ENCODE peak calls at places on chromosomes 11 and 22, in nine cellular contexts. S is choroid plexus epithelial cell, G is foreskin fibroblast, A is heart right ventricle, D is endothelial cell, T is heart left ventricle, C is fibroblast of lung, J is keratinocyte, N is GM12865. R is an unnamed sample.

GRCh38 chr11:19805346-19805745 is 92.7 kb downstream of the NAV2 start:
- DNase-seq in S (no peak), G (no peak), A (no peak), D (no peak), T (no peak), C (no peak), J (no peak), N (no peak), R (no peak)

GRCh38 chr22:42691440-42691839 is 29.2 kb downstream of the A4GALT start:
- DNase-seq in S (no peak), G (no peak), A (no peak), D (no peak), T (no peak), C (no peak), J (no peak), N (no peak), R (no peak)

GRCh38 chr11:68035266-68035876 is 3.5 kb upstream of the TCIRG1 start:
- DNase-seq in S (no peak), G (no peak), A (peak), D (no peak), T (no peak), C (no peak), J (no peak), N (no peak), R (no peak)

GRCh38 chr11:9037963-9038362 is 34.2 kb upstream of the NRIP3 start:
- DNase-seq in S (no peak), G (no peak), A (no peak), D (no peak), T (no peak), C (no peak), J (no peak), N (no peak), R (no peak)

GRCh38 chr11:15073361-15074205 is at the start of gene CALCB:
- DNase-seq in S (no peak), G (peak), A (no peak), D (peak), T (no peak), C (peak), J (no peak), N (no peak), R (peak)

GRCh38 chr22:20937031-20937793 is 20.0 kb downstream of the CRKL start:
- DNase-seq in S (no peak), G (no peak), A (no peak), D (no peak), T (no peak), C (no peak), J (no peak), N (no peak), R (no peak)

GRCh38 chr11:3194016-3194816 is 24.4 kb downstream of the MRGPRG start:
- DNase-seq in S (no peak), G (no peak), A (no peak), D (no peak), T (no peak), C (no peak), J (no peak), N (no peak), R (no peak)

GRCh38 chr11:40190294-40190693 is 1269.2 kb downstream of the LRRC4C start:
- DNase-seq in S (no peak), G (no peak), A (no peak), D (no peak), T (no peak), C (no peak), J (no peak), N (no peak), R (no peak)

GRCh38 chr22:47793304-47794101 is 1031.1 kb downstream of the TBC1D22A start:
- DNase-seq in S (no peak), G (no peak), A (no peak), D (no peak), T (no peak), C (no peak), J (no peak), N (no peak), R (no peak)

GRCh38 chr11:134634897-134635831 is 223.1 kb upstream of the B3GAT1 start:
- DNase-seq in S (no peak), G (no peak), A (no peak), D (no peak), T (no peak), C (no peak), J (no peak), N (no peak), R (no peak)

GRCh38 chr22:48621085-48621484 is 1206.6 kb downstream of the BRD1 start:
- DNase-seq in S (no peak), G (no peak), A (no peak), D (no peak), T (no peak), C (no peak), J (no peak), N (no peak), R (no peak)

GRCh38 chr11:69931994-69932910 is 113.0 kb upstream of the FGF3 start:
- DNase-seq in S (no peak), G (no peak), A (peak), D (no peak), T (no peak), C (no peak), J (no peak), N (no peak), R (no peak)

GRCh38 chr11:108713076-108713790 is 48.4 kb downstream of the DDX10 start:
- DNase-seq in S (peak), G (peak), A (no peak), D (no peak), T (no peak), C (peak), J (no peak), N (peak), R (no peak)

GRCh38 chr22:24156146-24156914 is 25.0 kb upstream of the SUSD2 start:
- DNase-seq in S (peak), G (peak), A (no peak), D (peak), T (no peak), C (peak), J (no peak), N (peak), R (peak)

GRCh38 chr11:65868076-65868667 is 4.4 kb downstream of the EFEMP2 start:
- DNase-seq in S (no peak), G (no peak), A (no peak), D (no peak), T (no peak), C (no peak), J (no peak), N (peak), R (no peak)

GRCh38 chr22:23689414-23689813 is 1.4 kb upstream of the RGL4 start:
- DNase-seq in S (no peak), G (no peak), A (no peak), D (no peak), T (no peak), C (no peak), J (no peak), N (no peak), R (no peak)

GRCh38 chr11:528815-529728 is 6.3 kb downstream of the HRAS start:
- DNase-seq in S (no peak), G (no peak), A (no peak), D (no peak), T (no peak), C (no peak), J (no peak), N (no peak), R (no peak)

GRCh38 chr11:72191961-72192381 is at the start of gene FOLR1:
- DNase-seq in S (no peak), G (no peak), A (no peak), D (no peak), T (no peak), C (no peak), J (no peak), N (no peak), R (peak)

GRCh38 chr11:3169952-3170755 is 5.0 kb upstream of the OSBPL5 start:
- DNase-seq in S (no peak), G (no peak), A (no peak), D (no peak), T (no peak), C (no peak), J (no peak), N (no peak), R (no peak)

GRCh38 chr11:117950320-117950719 is 21.1 kb upstream of the TMPRSS13 start:
- DNase-seq in S (peak), G (no peak), A (no peak), D (no peak), T (no peak), C (no peak), J (no peak), N (no peak), R (no peak)

GRCh38 chr11:11022126-11022730 is 164.4 kb upstream of the ZBED5 start:
- DNase-seq in S (peak), G (no peak), A (no peak), D (no peak), T (no peak), C (peak), J (no peak), N (peak), R (no peak)
- TF ChIP-seq CTCF in S (peak), G (peak), A (peak), D (peak), T (peak), C (peak), J (no peak), N (peak), R (peak)

GRCh38 chr11:18253222-18253621 is 4.8 kb upstream of the SAA2 start:
- DNase-seq in S (peak), G (no peak), A (no peak), D (no peak), T (no peak), C (no peak), J (no peak), N (no peak), R (no peak)
- TF ChIP-seq CTCF in S (peak), G (no peak), A (no peak), D (no peak), T (no peak), C (no peak), J (no peak), N (no peak), R (no peak)

GRCh38 chr22:46515208-46516111 is 22.0 kb downstream of the CELSR1 start:
- DNase-seq in S (peak), G (no peak), A (no peak), D (no peak), T (no peak), C (no peak), J (no peak), N (no peak), R (no peak)
- TF ChIP-seq CTCF in S (no peak), G (no peak), A (no peak), D (no peak), T (no peak), C (no peak), J (no peak), N (no peak), R (no peak)

DNA sequence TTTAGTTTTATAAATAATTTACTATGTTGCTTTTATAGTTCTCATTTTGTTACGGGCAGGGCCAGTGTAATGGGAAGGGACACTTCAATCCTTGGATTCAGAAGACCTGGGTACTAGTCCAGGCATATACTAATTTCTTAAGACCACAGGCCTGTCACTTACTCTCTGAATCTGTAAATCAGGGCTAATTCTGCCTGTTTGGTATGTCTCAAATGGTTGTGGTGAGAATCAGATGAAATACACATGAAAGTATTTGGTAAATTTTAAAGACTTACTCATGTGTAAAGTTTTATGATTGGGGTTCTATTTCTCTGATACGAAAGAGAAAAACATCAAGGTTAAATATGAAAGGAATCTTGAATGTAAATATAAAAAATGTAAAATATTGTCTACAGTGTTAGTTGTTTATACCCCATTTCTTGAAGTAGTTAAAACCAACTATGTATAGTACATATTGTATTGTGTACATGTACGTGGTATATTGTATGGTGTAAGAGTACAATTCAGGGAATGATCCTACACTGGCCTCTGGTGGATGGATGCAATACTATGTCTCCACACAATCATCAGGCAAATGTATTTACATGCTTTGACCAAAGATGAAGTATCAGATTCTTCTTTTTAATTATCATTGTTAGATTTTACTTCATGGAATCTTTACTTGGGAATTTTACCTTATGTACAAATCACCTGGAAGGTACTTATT is 24.5 kb upstream of the RAG2 start:
- DNase-seq in S (peak), G (peak), A (no peak), D (no peak), T (no peak), C (peak), J (no peak), N (peak), R (no peak)
- TF ChIP-seq CTCF in S (peak), G (peak), A (peak), D (no peak), T (peak), C (peak), J (no peak), N (peak), R (peak)

DNA sequence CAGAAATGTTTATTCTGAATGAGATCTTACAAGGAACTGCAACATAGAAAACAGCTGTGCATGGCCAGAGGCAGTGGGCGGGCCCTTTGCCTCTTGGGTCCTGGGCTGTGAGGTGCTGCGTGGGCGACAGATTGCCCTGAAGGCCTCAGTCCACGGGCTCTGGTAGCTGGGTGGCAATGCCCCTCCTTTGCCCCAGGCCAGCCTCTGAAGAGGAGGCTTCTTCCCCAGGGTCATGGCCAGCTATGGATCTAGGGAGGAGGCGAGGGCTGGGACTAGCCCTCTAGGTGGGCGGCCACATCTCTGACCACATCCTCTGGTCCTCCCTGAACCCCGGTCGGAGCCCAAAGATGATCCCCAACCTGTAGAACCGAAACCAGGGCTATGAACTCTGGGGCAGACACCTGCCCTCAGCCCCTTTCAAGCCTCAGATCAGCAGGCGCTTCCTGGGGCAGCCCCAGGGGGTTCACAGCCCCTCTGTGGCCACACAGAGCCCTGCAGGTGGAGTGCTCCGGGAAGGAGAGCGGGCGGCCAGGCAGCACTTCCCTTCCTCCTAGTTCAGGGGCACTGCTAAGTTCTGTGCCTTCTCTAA is 6.6 kb upstream of the CDC42BPG start:
- DNase-seq in S (no peak), G (peak), A (no peak), D (no peak), T (no peak), C (peak), J (no peak), N (peak), R (no peak)
- TF ChIP-seq CTCF in S (no peak), G (no peak), A (no peak), D (no peak), T (no peak), C (no peak), J (no peak), N (peak), R (no peak)